ENCODE peak calls at places on chromosomes 4 and X, in five cellular contexts. Q, N, E, R and S are unnamed samples.

GRCh38 chrX:139194571-139195280 is 335.8 kb upstream of the F9 start:
- DNase-seq in Q (peak), R (peak), E (peak), N (peak), S (no peak)

GRCh38 chr4:48290146-48290772 is 20.6 kb upstream of the TEC start:
- DNase-seq in E (peak), R (no peak), Q (peak), N (no peak), S (peak)

GRCh38 chr4:137960371-137961050 is 281.6 kb downstream of the SLC7A11 start:
- DNase-seq in Q (no peak), E (no peak), N (peak), R (no peak), S (peak)

GRCh38 chrX:120309873-120310730 is 1.2 kb downstream of the TMEM255A start:
- DNase-seq in Q (peak), E (peak), N (peak), R (peak), S (no peak)

GRCh38 chr4:90528551-90528950 is 401.4 kb downstream of the CCSER1 start:
- DNase-seq in R (no peak), Q (no peak), N (no peak), E (no peak), S (no peak)

GRCh38 chr4:140037353-140038030 is 116.5 kb downstream of the MAML3 start:
- DNase-seq in E (no peak), N (peak), R (no peak), Q (peak), S (peak)

GRCh38 chr4:125235971-125236370 is 78.8 kb upstream of the FAT4 start:
- DNase-seq in E (no peak), R (no peak), Q (no peak), N (no peak), S (no peak)

GRCh38 chrX:151713859-151714258 is 2.0 kb upstream of the FATE1 start:
- DNase-seq in Q (peak), R (peak), N (peak), E (peak), S (peak)

GRCh38 chrX:7993873-7994272 is 66.7 kb upstream of the PNPLA4 start:
- DNase-seq in E (no peak), R (no peak), Q (no peak), N (no peak), S (peak)

GRCh38 chr4:26321326-26322276 is 787 bp downstream of the RBPJ start:
- DNase-seq in R (peak), Q (peak), N (peak), E (peak), S (peak)

GRCh38 chr4:92825186-92825715 is 521.5 kb downstream of the GRID2 start:
- DNase-seq in Q (peak), N (no peak), E (no peak), R (no peak), S (no peak)

GRCh38 chr4:6017030-6017429 is 1.2 kb downstream of the C4orf50 start:
- DNase-seq in R (no peak), Q (peak), E (no peak), N (no peak), S (no peak)

GRCh38 chr4:92234393-92235176 is 69.2 kb upstream of the GRID2 start:
- DNase-seq in N (peak), Q (peak), E (no peak), R (no peak), S (peak)

GRCh38 chr4:7275490-7276154 is 83.3 kb downstream of the SORCS2 start:
- DNase-seq in R (no peak), Q (no peak), E (no peak), N (no peak), S (no peak)
- TF ChIP-seq CTCF in R (no peak), Q (no peak), E (peak), N (no peak), S (no peak)

GRCh38 chr4:173520921-173521473 is 9.0 kb downstream of the HAND2 start:
- DNase-seq in E (no peak), R (no peak), Q (no peak), N (no peak), S (peak)

GRCh38 chr4:173524218-173525117 is 5.6 kb downstream of the HAND2 start:
- DNase-seq in Q (no peak), E (peak), N (no peak), R (no peak), S (peak)

GRCh38 chr4:173521474-173522159 is 8.4 kb downstream of the HAND2 start:
- DNase-seq in N (no peak), E (no peak), Q (no peak), R (no peak), S (peak)

GRCh38 chr4:173522874-173523395 is 7.1 kb downstream of the HAND2 start:
- DNase-seq in R (no peak), E (no peak), Q (no peak), N (no peak), S (peak)

DNA sequence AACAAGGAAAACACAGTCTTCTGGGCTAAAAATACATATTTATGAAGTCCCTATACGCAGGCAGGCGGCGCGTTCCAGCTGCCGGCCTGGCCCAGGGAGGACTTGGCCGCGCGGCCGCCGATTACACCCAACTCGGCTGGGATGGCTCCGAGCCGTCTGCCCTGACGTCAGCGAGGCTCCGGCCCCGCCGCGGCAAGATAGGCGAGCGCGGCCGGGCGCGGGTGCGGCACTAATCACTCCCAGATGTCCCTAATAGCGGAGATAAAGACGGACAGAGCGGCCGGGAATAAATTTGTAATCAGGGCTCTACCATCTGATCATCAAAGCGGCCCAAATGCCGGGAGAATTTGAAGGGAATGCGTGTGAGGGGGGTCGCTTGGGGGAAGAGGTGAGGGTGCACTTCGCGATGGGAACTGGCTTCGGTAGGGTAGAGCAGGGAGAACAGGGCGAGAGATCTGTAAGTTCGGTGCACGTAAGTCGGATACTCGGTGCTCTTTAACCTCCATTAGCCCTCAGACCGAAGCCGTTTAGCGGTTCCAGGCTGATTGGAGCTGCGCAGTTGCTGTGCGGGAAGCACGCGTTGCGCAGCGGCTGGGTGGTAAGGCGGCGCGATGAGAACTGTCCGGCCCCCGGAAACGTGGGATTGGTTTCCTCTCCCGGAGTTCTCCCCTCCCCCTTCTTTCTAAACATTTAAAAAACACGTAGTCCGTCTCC is 7.7 kb downstream of the HAND2 start:
- DNase-seq in E (peak), Q (peak), R (no peak), N (peak), S (peak)
- H3K4me3 ChIP-seq in E (peak), Q (peak), R (no peak), N (peak), S (peak)

GRCh38 chr4:186189656-186190055 is 1.7 kb upstream of the CYP4V2 start:
- DNase-seq in E (no peak), R (no peak), N (no peak), Q (peak), S (no peak)

GRCh38 chr4:186188107-186188506 is 3.3 kb upstream of the CYP4V2 start:
- DNase-seq in Q (no peak), E (no peak), N (no peak), R (no peak), S (no peak)

GRCh38 chr4:186192068-186192751 is 843 bp downstream of the CYP4V2 start:
- DNase-seq in N (peak), R (peak), E (peak), Q (peak), S (peak)

GRCh38 chr4:186191266-186192067 is at the start of gene CYP4V2:
- DNase-seq in Q (peak), N (peak), E (peak), R (peak), S (peak)

DNA sequence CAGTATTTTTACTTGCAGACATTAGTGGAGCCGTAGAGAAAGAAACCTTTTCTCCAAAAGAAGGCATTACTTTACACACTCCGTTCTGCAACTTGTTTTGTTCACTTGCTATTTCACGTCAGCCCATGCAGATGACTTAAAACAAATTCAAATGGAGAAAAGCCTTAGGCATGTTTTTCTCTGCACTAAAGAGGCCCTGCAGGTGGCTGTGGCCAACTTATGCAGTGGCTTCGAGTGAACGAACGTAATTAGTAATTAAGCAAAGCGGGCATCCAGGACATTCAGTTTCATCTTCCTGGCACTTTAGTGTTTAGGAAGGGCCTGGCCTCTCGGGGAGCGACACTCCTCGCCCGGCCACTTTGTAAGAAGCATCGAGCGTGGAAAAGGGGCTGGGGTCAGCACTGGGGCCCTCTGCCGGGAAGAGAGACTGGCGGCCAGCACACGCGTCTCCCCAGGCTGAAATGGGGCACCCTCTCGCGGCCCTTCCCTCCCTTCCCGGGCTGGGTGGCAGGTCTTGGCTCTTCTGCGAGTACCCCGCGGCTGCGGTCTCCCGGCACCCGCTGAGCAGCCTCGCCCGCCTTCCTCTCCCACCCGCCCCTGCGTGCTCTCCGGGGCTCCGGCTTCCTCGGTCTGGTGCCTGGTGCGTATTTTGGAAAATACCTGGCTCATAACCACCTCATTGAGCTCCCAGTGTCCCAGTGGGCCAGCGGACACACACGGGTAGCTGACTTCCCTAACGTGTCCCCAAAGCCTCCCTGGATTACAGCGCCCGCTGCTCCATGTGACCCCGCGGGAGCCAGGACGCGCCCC is 706 bp upstream of the CYP4V2 start:
- DNase-seq in E (no peak), N (peak), Q (peak), R (peak), S (peak)
- TF ChIP-seq CTCF in E (peak), N (no peak), Q (no peak), R (no peak), S (no peak)

GRCh38 chrX:68832516-68833447 is 4.0 kb downstream of the EFNB1 start:
- DNase-seq in E (peak), Q (no peak), N (no peak), R (no peak), S (no peak)
- H3K4me3 ChIP-seq in E (no peak), Q (no peak), N (peak), R (no peak), S (peak)

DNA sequence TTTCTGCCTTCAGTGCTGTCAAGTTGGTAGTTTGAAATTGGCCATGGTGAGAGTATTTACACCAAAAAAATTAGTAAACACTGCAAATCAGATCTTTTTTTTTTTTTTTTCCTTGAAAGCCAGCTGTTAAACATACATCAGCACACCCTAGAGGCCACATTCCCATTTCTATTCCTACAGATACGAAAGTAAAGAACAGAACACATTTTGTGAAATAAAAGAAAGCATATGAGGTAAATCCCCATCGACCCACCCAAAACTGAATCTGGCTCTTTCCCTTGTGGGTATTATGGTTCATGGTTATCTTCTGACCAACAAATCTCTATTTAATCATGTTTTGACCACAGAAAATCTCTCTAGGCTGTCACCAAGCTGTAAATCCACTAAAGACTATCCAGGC is 41.8 kb upstream of the AP1AR start:
- DNase-seq in R (no peak), E (no peak), N (no peak), Q (no peak), S (peak)
- TF ChIP-seq CTCF in R (no peak), E (peak), N (peak), Q (peak), S (peak)